ENCODE peak calls at places on chromosomes 5 and 9, in five cellular contexts. I is H1, V is K562, M is HCT116, P is HepG2. L is an unnamed sample.

GRCh38 chr5:15496886-15497285 is 3.1 kb upstream of the FBXL7 start:
- DNase-seq in M (no peak), P (no peak), V (no peak), I (no peak), L (no peak)

GRCh38 chr5:99034336-99034735 is 105.5 kb upstream of the CHD1 start:
- DNase-seq in I (no peak), M (no peak), P (no peak), V (no peak), L (no peak)

GRCh38 chr5:61697811-61698587 is 365.9 kb downstream of the ZSWIM6 start:
- DNase-seq in V (no peak), I (no peak), P (no peak), M (no peak), L (no peak)

GRCh38 chr9:36382484-36382883 is 17.6 kb downstream of the RNF38 start:
- DNase-seq in M (no peak), V (no peak), P (no peak), I (no peak), L (no peak)

GRCh38 chr5:35183243-35183955 is 46.9 kb downstream of the PRLR start:
- DNase-seq in P (peak; percentile 65), V (no peak), M (peak; percentile 10), I (peak; percentile 19), L (peak; percentile 43)

GRCh38 chr9:126148994-126149393 is 177.6 kb upstream of the MVB12B start:
- DNase-seq in I (no peak), M (no peak), V (no peak), P (no peak), L (no peak)

GRCh38 chr5:43985411-43985810 is 382.4 kb downstream of the NNT start:
- DNase-seq in M (no peak), P (no peak), I (no peak), V (no peak), L (no peak)

GRCh38 chr5:13480834-13481233 is 463.7 kb downstream of the DNAH5 start:
- DNase-seq in P (no peak), V (no peak), M (no peak), I (no peak), L (no peak)

GRCh38 chr9:69397384-69398214 is 72.6 kb downstream of the ENTREP1 start:
- DNase-seq in I (no peak), M (no peak), P (no peak), V (no peak), L (no peak)

GRCh38 chr5:103258957-103259704 is 568 bp downstream of the MACIR start:
- DNase-seq in V (peak; percentile 71), P (peak; percentile 16), M (no peak), I (no peak), L (peak; percentile 13)

GRCh38 chr9:32581512-32582143 is 8.7 kb upstream of the NDUFB6 start:
- DNase-seq in I (no peak), V (peak; percentile 9), P (peak; percentile 61), M (peak; percentile 71), L (peak; percentile 66)

GRCh38 chr9:35042891-35043545 is 29.4 kb downstream of the VCP start:
- DNase-seq in V (no peak), M (no peak), I (no peak), P (no peak), L (no peak)

GRCh38 chr5:175460126-175460525 is 16.1 kb upstream of the DRD1 start:
- DNase-seq in I (no peak), P (no peak), V (no peak), M (no peak), L (no peak)

GRCh38 chr9:37970301-37971106 is 66.6 kb upstream of the SLC25A51 start:
- DNase-seq in M (no peak), V (no peak), P (no peak), I (no peak), L (no peak)

GRCh38 chr9:125784286-125785049 is 37.3 kb downstream of the PBX3 start:
- DNase-seq in I (no peak), M (no peak), P (no peak), V (no peak), L (no peak)

GRCh38 chr9:94819161-94819677 is 92.7 kb downstream of the AOPEP start:
- DNase-seq in P (no peak), I (no peak), V (no peak), M (no peak), L (no peak)

GRCh38 chr9:132896906-132897305 is 18.2 kb downstream of the SPACA9 start:
- DNase-seq in M (no peak), V (no peak), P (no peak), I (no peak), L (no peak)

GRCh38 chr9:76964612-76965011 is 54.8 kb upstream of the FOXB2 start:
- DNase-seq in V (no peak), M (no peak), P (no peak), I (no peak), L (no peak)

GRCh38 chr9:38068866-38069628 is at the start of gene SHB:
- DNase-seq in I (peak; percentile 51), M (no peak), P (peak; percentile 56), V (peak; percentile 99), L (peak; percentile 79)

GRCh38 chr5:31153523-31153922 is 40.0 kb upstream of the CDH6 start:
- DNase-seq in I (no peak), P (no peak), V (no peak), M (no peak), L (no peak)

GRCh38 chr9:136981588-136982231 is 1.1 kb upstream of the LCNL1 start:
- DNase-seq in P (peak; percentile 58), M (no peak), I (no peak), V (no peak), L (no peak)

GRCh38 chr5:34045996-34046395 is 3.0 kb upstream of the C1QTNF3 start:
- DNase-seq in V (no peak), M (no peak), I (no peak), P (peak; percentile 38), L (no peak)

GRCh38 chr9:126304946-126305370 is 21.7 kb upstream of the MVB12B start:
- DNase-seq in P (no peak), V (no peak), I (no peak), M (no peak), L (no peak)

DNA sequence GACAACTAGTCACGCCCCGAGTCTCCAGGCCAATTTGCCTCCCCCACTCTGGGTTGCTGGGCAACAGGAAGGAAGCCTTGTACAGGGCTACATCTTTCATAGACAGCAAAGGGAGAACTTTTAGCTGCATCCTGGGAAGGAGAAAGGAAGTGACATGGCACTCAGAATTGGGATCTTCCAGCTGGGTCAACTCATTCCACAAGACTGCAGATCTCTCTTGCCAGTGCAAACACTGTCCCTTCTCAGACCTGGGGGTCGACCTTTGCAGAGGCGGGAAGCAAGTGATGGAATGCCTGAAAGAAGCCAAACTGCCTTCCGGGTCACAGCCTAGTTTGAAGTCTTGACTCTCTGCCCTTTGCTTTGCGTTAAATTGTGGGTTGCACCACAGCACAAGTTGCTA is 282.0 kb downstream of the SLIT3 start:
- DNase-seq in I (no peak), V (no peak), M (no peak), P (no peak), L (no peak)
- H3K36me3 ChIP-seq in I (no peaks in the 10 kb centered on the region), V (no peaks in the 10 kb centered on the region), M (no peaks in the 10 kb centered on the region), P (no peaks in the 10 kb centered on the region), L (no peaks in the 10 kb centered on the region)

GRCh38 chr9:121225240-121225639 is 23.6 kb upstream of the RAB14 start:
- DNase-seq in M (no peak), I (no peak), V (no peak), P (no peak), L (no peak)

GRCh38 chr9:121218357-121219027 is 16.8 kb upstream of the RAB14 start:
- DNase-seq in P (no peak), V (no peak), M (no peak), I (no peak), L (no peak)

GRCh38 chr9:121226186-121226585 is 24.5 kb upstream of the RAB14 start:
- DNase-seq in I (no peak), M (no peak), V (no peak), P (no peak), L (no peak)

GRCh38 chr9:121220996-121221671 is 19.5 kb upstream of the RAB14 start:
- DNase-seq in I (peak; percentile 57), V (no peak), P (no peak), M (no peak), L (peak; percentile 93)

DNA sequence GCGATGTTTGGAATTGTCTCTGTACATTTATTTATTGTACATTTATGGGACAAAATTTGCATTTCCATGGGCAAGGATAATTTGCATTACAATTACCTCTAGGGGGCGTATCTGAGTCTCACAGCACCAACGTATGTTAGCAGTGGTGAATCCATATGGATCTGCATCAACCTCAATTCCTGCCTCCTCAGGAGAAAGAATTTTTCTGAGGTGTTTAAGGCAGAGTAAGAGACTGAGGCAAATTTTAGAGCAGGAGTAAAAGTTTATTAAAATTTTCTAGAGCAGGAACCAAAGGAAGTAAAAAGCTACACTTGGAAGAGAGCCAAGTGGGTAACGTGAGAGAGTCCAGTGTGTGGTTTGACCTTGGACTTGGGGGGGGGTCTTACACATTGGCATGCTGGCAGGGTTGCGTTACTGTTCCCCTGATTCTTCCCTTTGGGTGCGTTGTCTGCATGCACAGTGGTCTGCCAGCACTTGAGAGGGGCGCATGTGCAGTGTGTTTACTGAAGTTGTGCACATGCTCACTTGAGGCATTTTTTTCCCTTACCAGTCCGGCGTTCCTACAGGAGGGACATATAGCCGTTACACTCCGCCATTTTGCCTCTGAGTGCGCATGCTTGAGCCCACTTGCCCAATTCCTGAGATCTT is 21.0 kb upstream of the RAB14 start:
- DNase-seq in I (no peak), M (peak; percentile 54), P (peak; percentile 49), V (peak; percentile 31), L (no peak)
- TF ChIP-seq ZNF274 in I (no peak), M (no peak), P (no peak), V (no peak), L (no peak)

DNA sequence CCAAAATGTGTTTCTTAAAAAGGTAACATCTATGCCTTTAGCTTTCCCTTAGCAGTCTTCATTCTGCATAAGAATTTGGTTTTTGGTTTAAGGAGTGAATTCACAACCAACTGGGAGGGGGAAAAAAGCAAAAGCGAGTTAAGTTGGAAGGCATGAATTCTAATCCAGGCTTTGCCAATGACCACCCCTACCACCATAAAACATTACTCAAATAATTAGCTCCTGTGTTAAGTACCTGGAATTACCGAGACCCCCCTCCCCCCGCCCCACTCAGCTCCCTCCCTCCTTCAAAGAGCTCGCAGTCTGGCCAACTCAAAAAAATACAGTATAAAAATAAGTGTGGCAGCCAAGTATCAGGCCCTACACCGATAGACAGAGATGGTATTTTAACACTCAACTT is 540 bp downstream of the ATG12 start:
- DNase-seq in I (no peak), V (peak; percentile 12), M (no peak), P (no peak), L (no peak)
- H3K4me1 ChIP-seq in I (no peaks in the 10 kb centered on the region), V (peaks cover 15% of the 10 kb centered on the region), M (peaks cover 26% of the 10 kb centered on the region), P (peaks cover 49% of the 10 kb centered on the region), L (no peaks in the 10 kb centered on the region)

DNA sequence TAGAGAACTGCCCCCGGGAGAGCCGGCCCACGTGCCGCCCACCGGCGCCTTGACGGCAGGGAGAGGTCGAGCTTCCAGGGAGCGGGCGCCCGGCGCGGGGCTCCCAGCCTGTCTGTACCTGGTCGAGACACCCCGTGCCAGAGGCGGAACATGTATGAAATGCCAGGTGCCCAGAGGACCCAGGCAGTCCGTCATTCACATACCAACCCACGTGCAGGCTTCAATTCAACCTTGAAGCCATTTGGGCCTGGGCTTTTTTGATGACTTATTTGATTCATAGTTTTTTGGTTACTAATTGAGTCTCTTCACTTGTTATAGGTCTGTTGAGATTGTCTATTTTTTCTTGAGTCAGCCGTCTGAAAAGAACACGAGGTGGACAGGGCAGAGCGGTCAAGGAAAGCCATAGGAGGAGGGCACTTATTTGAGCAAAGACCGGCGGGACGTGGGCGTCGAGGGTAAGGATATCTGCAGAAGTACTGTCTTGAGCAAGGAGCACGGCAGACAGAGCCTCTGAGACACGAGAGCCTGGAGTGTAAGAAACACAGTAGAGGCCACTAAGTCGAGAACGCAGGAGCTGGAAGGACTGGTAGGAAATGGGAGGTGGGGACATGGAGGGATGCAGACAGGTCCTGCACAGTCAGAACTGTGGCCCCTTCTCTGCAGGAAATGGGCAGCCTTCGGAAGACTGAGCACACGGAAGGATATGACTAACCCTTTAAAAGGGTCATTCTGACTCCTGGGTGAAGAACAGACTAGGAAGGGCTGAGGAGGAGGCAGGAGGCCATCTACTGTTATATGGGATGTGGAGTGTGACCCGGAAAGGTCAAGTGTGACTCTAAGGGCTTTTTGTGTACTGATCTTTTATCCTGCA is 1.2 kb upstream of the CAMSAP1 start:
- DNase-seq in I (no peak), V (no peak), M (no peak), P (no peak), L (no peak)
- H3K36me3 ChIP-seq in I (peaks cover 17% of the 10 kb centered on the region), V (peaks cover 56% of the 10 kb centered on the region), M (no peaks in the 10 kb centered on the region), P (peaks cover 22% of the 10 kb centered on the region), L (peaks cover 64% of the 10 kb centered on the region)

L was measured in NT2/D1.